ENCODE peak calls at places on chromosomes 1 and 21, in four cellular contexts. D is HCT116, B is heart left ventricle, O is tibial nerve. M is an unnamed sample.

GRCh38 chr1:116309090-116309870 is 63.8 kb upstream of the ATP1A1 start:
- DNase-seq in D (no peak), B (no peak), O (no peak), M (no peak)

GRCh38 chr1:14113841-14114567 is 414.0 kb downstream of the PRDM2 start:
- DNase-seq in D (no peak), B (peak; percentile 53), O (no peak), M (peak; percentile 77)

GRCh38 chr1:153277852-153278251 is 18.4 kb downstream of the LORICRIN start:
- DNase-seq in D (peak; percentile 66), B (no peak), O (no peak), M (peak; percentile 55)

GRCh38 chr1:162498442-162498785 is 796 bp downstream of the UHMK1 start:
- DNase-seq in D (no peak), B (no peak), O (no peak), M (no peak)

GRCh38 chr21:46438241-46438640 is 20.4 kb upstream of the DIP2A start:
- DNase-seq in D (no peak), B (no peak), O (no peak), M (no peak)

GRCh38 chr1:24717867-24718650 is 27.2 kb upstream of the CLIC4 start:
- DNase-seq in D (no peak), B (no peak), O (no peak), M (no peak)

GRCh38 chr1:116345830-116346229 is 27.2 kb upstream of the ATP1A1 start:
- DNase-seq in D (no peak), B (no peak), O (no peak), M (no peak)

GRCh38 chr1:207885129-207886032 is 25.5 kb downstream of the CD34 start:
- DNase-seq in D (peak; percentile 63), B (peak; percentile 90), O (peak; percentile 76), M (peak; percentile 61)

GRCh38 chr21:17925000-17925610 is 105.9 kb upstream of the C21orf91 start:
- DNase-seq in D (peak; percentile 59), B (no peak), O (no peak), M (peak; percentile 50)

GRCh38 chr21:31041295-31042079 is 3.2 kb upstream of the KRTAP19-8 start:
- DNase-seq in D (no peak), B (no peak), O (no peak), M (no peak)

GRCh38 chr1:101235696-101236545 is 898 bp upstream of the S1PR1 start:
- DNase-seq in D (no peak), B (peak; percentile 59), O (no peak), M (no peak)

GRCh38 chr1:109687641-109688499 is at the start of gene GSTM1:
- DNase-seq in D (no peak), B (no peak), O (no peak), M (no peak)

GRCh38 chr21:35563885-35564451 is 496.4 kb downstream of the SETD4 start:
- DNase-seq in D (no peak), B (peak; percentile 81), O (peak; percentile 14), M (no peak)

GRCh38 chr1:113899101-113899500 is 5.5 kb downstream of the AP4B1 start:
- DNase-seq in D (no peak), B (no peak), O (no peak), M (no peak)

GRCh38 chr1:218345673-218346390 is 696 bp downstream of the TGFB2 start:
- DNase-seq in D (no peak), B (peak; percentile 78), O (peak; percentile 34), M (no peak)

GRCh38 chr1:116763787-116764465 is 9.7 kb downstream of the CD2 start:
- DNase-seq in D (peak; percentile 15), B (no peak), O (no peak), M (peak; percentile 11)

GRCh38 chr1:204343850-204344249 is 15.9 kb downstream of the PLEKHA6 start:
- DNase-seq in D (no peak), B (no peak), O (no peak), M (no peak)

GRCh38 chr1:55696181-55696580 is 481.0 kb upstream of the USP24 start:
- DNase-seq in D (no peak), B (peak; percentile 37), O (no peak), M (no peak)

GRCh38 chr1:51788938-51789337 is 89.6 kb downstream of the NRDC start:
- DNase-seq in D (no peak), B (no peak), O (no peak), M (no peak)

GRCh38 chr1:89882348-89883029 is 61.7 kb downstream of the LRRC8D start:
- DNase-seq in D (no peak), B (no peak), O (no peak), M (no peak)

GRCh38 chr1:209895709-209896108 is 42.3 kb upstream of the SYT14 start:
- DNase-seq in D (no peak), B (no peak), O (no peak), M (no peak)

DNA sequence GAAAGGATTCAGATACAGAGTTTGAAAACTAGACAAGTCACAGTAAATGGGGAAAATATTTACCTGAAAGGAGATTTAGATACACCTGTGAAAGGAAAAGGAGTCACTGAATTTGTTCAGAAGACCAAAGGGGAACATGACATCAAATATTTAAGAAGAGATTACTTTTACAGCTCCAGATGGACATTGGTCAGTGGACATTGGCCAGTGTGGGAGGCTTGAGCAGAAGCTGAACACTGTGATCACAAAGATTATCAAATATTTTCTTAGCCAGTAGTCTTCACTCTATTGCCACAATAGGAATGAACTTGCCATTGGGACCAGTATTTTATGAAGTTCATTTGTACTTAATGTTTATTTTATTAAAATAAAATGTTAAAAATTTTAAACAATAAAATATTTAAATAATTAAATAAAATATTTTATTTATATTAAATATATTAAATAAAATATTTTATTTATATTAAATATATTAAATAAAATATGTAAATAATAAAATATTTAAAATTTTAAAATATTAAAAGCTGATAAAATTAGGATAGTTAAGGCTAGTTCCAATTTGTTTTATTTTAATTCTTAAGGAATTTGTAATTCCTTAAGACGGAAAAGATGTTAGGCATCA is 94.3 kb downstream of the CCDC30 start:
- DNase-seq in D (no peak), B (no peak), O (no peak), M (no peak)
- H3K27ac ChIP-seq in D (no peak overlapping the region), B (no peak overlapping the region), O (no peak overlapping the region), M (no peak overlapping the region)

GRCh38 chr21:38351176-38351959 is 94.6 kb downstream of the KCNJ15 start:
- DNase-seq in D (no peak), B (no peak), O (no peak), M (no peak)

GRCh38 chr21:38350681-38351080 is 93.9 kb downstream of the KCNJ15 start:
- DNase-seq in D (no peak), B (no peak), O (no peak), M (no peak)

GRCh38 chr21:38346286-38346685 is 89.5 kb downstream of the KCNJ15 start:
- DNase-seq in D (no peak), B (no peak), O (no peak), M (no peak)

GRCh38 chr21:38351961-38352521 is 95.2 kb downstream of the KCNJ15 start:
- DNase-seq in D (no peak), B (no peak), O (no peak), M (no peak)

GRCh38 chr21:38349111-38349746 is 92.4 kb downstream of the KCNJ15 start:
- DNase-seq in D (no peak), B (no peak), O (no peak), M (no peak)
- H3K4me1 ChIP-seq in D (no peaks in the 10 kb centered on the region), B (peaks cover 4% of the 10 kb centered on the region), O (no peaks in the 10 kb centered on the region), M (peaks cover 5% of the 10 kb centered on the region)

DNA sequence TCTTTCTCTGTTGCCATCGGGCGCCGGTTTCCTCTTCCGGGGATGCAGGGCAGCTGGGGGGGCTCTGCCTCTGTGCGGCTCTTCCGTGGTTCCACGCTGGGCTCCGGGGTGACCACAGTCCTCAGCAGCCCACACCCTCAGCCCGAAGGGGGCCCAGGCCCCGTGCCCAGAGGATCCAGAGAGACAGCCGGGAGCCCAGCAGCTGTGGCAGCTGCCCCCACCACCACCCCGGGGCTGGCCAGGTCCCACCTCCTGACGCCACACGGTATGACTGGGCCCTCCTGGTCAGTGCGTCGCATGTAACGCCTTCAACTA is 172.2 kb downstream of the PRDM16 start:
- DNase-seq in D (no peak), B (no peak), O (no peak), M (no peak)
- H3K27ac ChIP-seq in D (no peak overlapping the region), B (no peak overlapping the region), O (peak overlapping the region; percentile 71), M (no peak overlapping the region)

GRCh38 chr1:2257245-2257627 is 29.1 kb downstream of the SKI start:
- DNase-seq in D (no peak), B (peak; percentile 70), O (no peak), M (no peak)
- H3K4me1 ChIP-seq in D (peaks cover 26% of the 10 kb centered on the region), B (peaks cover 85% of the 10 kb centered on the region), O (peaks cover 47% of the 10 kb centered on the region), M (peaks cover 2% of the 10 kb centered on the region)

DNA sequence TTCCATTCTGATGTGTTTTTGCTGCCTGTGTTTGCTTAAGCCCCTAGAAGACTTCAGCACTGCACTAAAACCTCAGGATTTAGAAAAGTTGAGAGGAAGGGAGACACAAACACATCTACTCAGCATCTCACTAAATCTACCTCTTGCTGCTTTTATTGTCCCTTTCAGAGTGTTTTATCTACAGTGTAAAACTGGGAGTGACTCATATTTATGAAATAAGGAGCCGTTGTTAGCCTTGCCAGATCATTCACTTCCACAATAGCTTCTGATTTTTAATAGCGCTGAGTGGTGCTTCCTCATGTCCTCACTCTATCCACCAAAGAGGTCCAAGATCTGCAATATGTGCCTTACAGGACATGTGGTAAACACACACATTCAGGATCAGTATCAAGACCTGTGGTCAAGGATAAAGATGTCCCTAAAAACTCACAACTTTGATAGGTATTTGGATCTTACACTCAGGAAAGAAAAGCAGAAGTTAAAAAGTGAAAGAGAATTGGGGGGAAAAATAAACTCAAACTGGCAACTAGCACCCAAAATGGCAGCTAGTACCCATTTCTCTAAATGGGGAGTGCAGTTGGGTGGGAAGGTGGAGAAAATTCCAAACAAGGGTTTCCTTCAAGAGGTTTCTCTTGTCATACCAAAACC is 16.1 kb downstream of the DUSP10 start:
- DNase-seq in D (no peak), B (no peak), O (no peak), M (no peak)
- H3K27ac ChIP-seq in D (no peak overlapping the region), B (peak overlapping the region; percentile 81), O (peak overlapping the region; percentile 44), M (no peak overlapping the region)

GRCh38 chr21:43810505-43811261 is 21.3 kb downstream of the RRP1 start:
- DNase-seq in D (peak; percentile 36), B (peak; percentile 88), O (peak; percentile 72), M (peak; percentile 68)
- H3K4me1 ChIP-seq in D (peaks cover 22% of the 10 kb centered on the region), B (peaks cover 11% of the 10 kb centered on the region), O (peaks cover 12% of the 10 kb centered on the region), M (peaks cover 5% of the 10 kb centered on the region)

DNA sequence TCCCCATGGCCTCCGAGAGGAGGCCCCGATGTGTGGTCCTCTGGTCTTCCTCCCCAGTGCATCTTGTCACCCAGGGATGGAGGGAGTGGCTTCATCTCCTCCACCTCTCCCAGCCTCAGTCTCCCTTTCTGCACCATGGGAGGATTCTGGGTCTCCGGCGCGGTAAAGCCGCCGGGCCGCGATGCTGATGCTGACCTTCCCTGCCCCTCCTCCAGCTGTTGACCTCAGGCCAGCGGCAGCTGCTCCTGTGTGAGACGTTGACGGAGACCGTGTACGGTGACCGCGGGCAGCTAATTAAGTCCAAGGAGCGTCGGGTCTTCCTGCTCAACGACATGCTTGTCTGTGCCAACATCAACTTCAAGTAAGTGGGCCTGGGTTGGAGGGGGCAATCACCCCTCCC is 92.6 kb downstream of the ARHGEF10L start:
- DNase-seq in D (no peak), B (no peak), O (no peak), M (no peak)
- H3K27ac ChIP-seq in D (no peak overlapping the region), B (peak overlapping the region; percentile 86), O (peak overlapping the region; percentile 82), M (no peak overlapping the region)

M was measured in iPS DF 6.9.